ENCODE peak calls at places on chromosomes 5 and 9, in four cellular contexts. One of them, this sample, is unnamed.

GRCh38 chr5:106185661-106186081 is 1485.1 kb downstream of the EFNA5 start:
- DNase-seq in AG04450: no peak
- DNase-seq in body of pancreas: no peak
- DNase-seq in A673: no peak
- DNase-seq in this sample: no peak

GRCh38 chr5:21219255-21219654 is 1231.3 kb upstream of the CDH18 start:
- DNase-seq in AG04450: no peak
- DNase-seq in body of pancreas: no peak
- DNase-seq in A673: no peak
- DNase-seq in this sample: no peak

GRCh38 chr5:149485655-149486615 is 65.3 kb downstream of the CSNK1A1 start:
- DNase-seq in AG04450: peak
- DNase-seq in body of pancreas: peak
- DNase-seq in A673: peak
- DNase-seq in this sample: no peak

GRCh38 chr5:145803617-145804016 is 31.5 kb downstream of the PRELID2 start:
- DNase-seq in AG04450: no peak
- DNase-seq in body of pancreas: no peak
- DNase-seq in A673: no peak
- DNase-seq in this sample: no peak

GRCh38 chr9:34637356-34638137 is at the start of gene SIGMAR1:
- DNase-seq in AG04450: peak
- DNase-seq in body of pancreas: peak
- DNase-seq in A673: peak
- DNase-seq in this sample: peak

GRCh38 chr9:120845255-120845654 is 2.5 kb upstream of the PSMD5 start:
- DNase-seq in AG04450: no peak
- DNase-seq in body of pancreas: no peak
- DNase-seq in A673: no peak
- DNase-seq in this sample: no peak

GRCh38 chr5:177086918-177087706 is 397 bp downstream of the FGFR4 start:
- DNase-seq in AG04450: no peak
- DNase-seq in body of pancreas: peak
- DNase-seq in A673: peak
- DNase-seq in this sample: peak

GRCh38 chr5:138448481-138449398 is 9.9 kb downstream of the REEP2 start:
- DNase-seq in AG04450: no peak
- DNase-seq in body of pancreas: no peak
- DNase-seq in A673: peak
- DNase-seq in this sample: no peak

GRCh38 chr9:123109540-123110279 is 76.2 kb downstream of the GPR21 start:
- DNase-seq in AG04450: no peak
- DNase-seq in body of pancreas: no peak
- DNase-seq in A673: no peak
- DNase-seq in this sample: no peak

GRCh38 chr5:64987768-64988167 is 219.0 kb downstream of the CWC27 start:
- DNase-seq in AG04450: no peak
- DNase-seq in body of pancreas: no peak
- DNase-seq in A673: no peak
- DNase-seq in this sample: no peak

GRCh38 chr9:95570150-95570549 is 53.4 kb upstream of the PTCH1 start:
- DNase-seq in AG04450: peak
- DNase-seq in body of pancreas: no peak
- DNase-seq in A673: no peak
- DNase-seq in this sample: no peak

GRCh38 chr9:8394341-8394740 is 594.8 kb upstream of the DMAC1 start:
- DNase-seq in AG04450: no peak
- DNase-seq in body of pancreas: no peak
- DNase-seq in A673: no peak
- DNase-seq in this sample: no peak

GRCh38 chr5:39661026-39661779 is 236.4 kb upstream of the DAB2 start:
- DNase-seq in AG04450: no peak
- DNase-seq in body of pancreas: no peak
- DNase-seq in A673: no peak
- DNase-seq in this sample: no peak

GRCh38 chr5:150082364-150082763 is 4.0 kb downstream of the CSF1R start:
- DNase-seq in AG04450: no peak
- DNase-seq in body of pancreas: no peak
- DNase-seq in A673: no peak
- DNase-seq in this sample: no peak

GRCh38 chr9:127942152-127943010 is 4.7 kb upstream of the DPM2 start:
- DNase-seq in AG04450: no peak
- DNase-seq in body of pancreas: peak
- DNase-seq in A673: peak
- DNase-seq in this sample: peak

GRCh38 chr9:98678244-98678842 is 30.4 kb downstream of the GABBR2 start:
- DNase-seq in AG04450: no peak
- DNase-seq in body of pancreas: no peak
- DNase-seq in A673: peak
- DNase-seq in this sample: no peak

GRCh38 chr9:116223926-116224325 is 70.3 kb downstream of the PAPPA start:
- DNase-seq in AG04450: no peak
- DNase-seq in body of pancreas: no peak
- DNase-seq in A673: no peak
- DNase-seq in this sample: no peak

GRCh38 chr5:120228262-120229031 is 235.7 kb upstream of the PRR16 start:
- DNase-seq in AG04450: no peak
- DNase-seq in body of pancreas: no peak
- DNase-seq in A673: peak
- DNase-seq in this sample: peak

GRCh38 chr5:108521011-108521700 is 139.3 kb upstream of the FBXL17 start:
- DNase-seq in AG04450: no peak
- DNase-seq in body of pancreas: no peak
- DNase-seq in A673: no peak
- DNase-seq in this sample: no peak

GRCh38 chr5:147981074-147981473 is 74.7 kb upstream of the C5orf46 start:
- DNase-seq in AG04450: no peak
- DNase-seq in body of pancreas: no peak
- DNase-seq in A673: no peak
- DNase-seq in this sample: no peak

GRCh38 chr5:92580814-92581213 is 1000.2 kb downstream of the NR2F1-AS1 start:
- DNase-seq in AG04450: no peak
- DNase-seq in body of pancreas: no peak
- DNase-seq in A673: no peak
- DNase-seq in this sample: no peak

GRCh38 chr9:107213561-107214028 is 69.5 kb upstream of the RAD23B start:
- DNase-seq in AG04450: peak
- DNase-seq in body of pancreas: no peak
- DNase-seq in A673: peak
- DNase-seq in this sample: no peak

GRCh38 chr5:67377651-67378050 is 181.1 kb upstream of the CD180 start:
- DNase-seq in AG04450: no peak
- DNase-seq in body of pancreas: no peak
- DNase-seq in A673: no peak
- DNase-seq in this sample: peak

GRCh38 chr5:173229381-173229959 is 5.5 kb downstream of the NKX2-5 start:
- DNase-seq in AG04450: no peak
- DNase-seq in body of pancreas: no peak
- DNase-seq in A673: no peak
- DNase-seq in this sample: no peak

GRCh38 chr5:91556-92263 is at the start of gene PLEKHG4B:
- DNase-seq in AG04450: no peak
- DNase-seq in body of pancreas: peak
- DNase-seq in A673: peak
- DNase-seq in this sample: peak

GRCh38 chr5:126594077-126594476 is 942 bp downstream of the ALDH7A1 start:
- DNase-seq in AG04450: no peak
- DNase-seq in body of pancreas: no peak
- DNase-seq in A673: no peak
- DNase-seq in this sample: no peak

GRCh38 chr5:135126688-135127603 is 92.9 kb upstream of the PITX1 start:
- DNase-seq in AG04450: no peak
- DNase-seq in body of pancreas: peak
- DNase-seq in A673: no peak
- DNase-seq in this sample: no peak

GRCh38 chr5:81850494-81850893 is 99.6 kb upstream of the SSBP2 start:
- DNase-seq in AG04450: no peak
- DNase-seq in body of pancreas: no peak
- DNase-seq in A673: peak
- DNase-seq in this sample: no peak

GRCh38 chr5:140073296-140073695 is 30.2 kb upstream of the NRG2 start:
- DNase-seq in AG04450: no peak
- DNase-seq in body of pancreas: no peak
- DNase-seq in A673: peak
- DNase-seq in this sample: no peak

GRCh38 chr9:35733109-35733541 is 659 bp downstream of the CREB3 start:
- DNase-seq in AG04450: no peak
- DNase-seq in body of pancreas: peak
- DNase-seq in A673: peak
- DNase-seq in this sample: peak

GRCh38 chr5:171806976-171807823 is 21.6 kb downstream of the SMIM23 start:
- DNase-seq in AG04450: no peak
- DNase-seq in body of pancreas: no peak
- DNase-seq in A673: no peak
- DNase-seq in this sample: no peak

GRCh38 chr5:124570285-124571035 is 176.0 kb downstream of the ZNF608 start:
- DNase-seq in AG04450: no peak
- DNase-seq in body of pancreas: no peak
- DNase-seq in A673: no peak
- DNase-seq in this sample: peak

GRCh38 chr5:157046041-157046440 is 12.9 kb downstream of the HAVCR1 start:
- DNase-seq in AG04450: no peak
- DNase-seq in body of pancreas: peak
- DNase-seq in A673: no peak
- DNase-seq in this sample: peak

DNA sequence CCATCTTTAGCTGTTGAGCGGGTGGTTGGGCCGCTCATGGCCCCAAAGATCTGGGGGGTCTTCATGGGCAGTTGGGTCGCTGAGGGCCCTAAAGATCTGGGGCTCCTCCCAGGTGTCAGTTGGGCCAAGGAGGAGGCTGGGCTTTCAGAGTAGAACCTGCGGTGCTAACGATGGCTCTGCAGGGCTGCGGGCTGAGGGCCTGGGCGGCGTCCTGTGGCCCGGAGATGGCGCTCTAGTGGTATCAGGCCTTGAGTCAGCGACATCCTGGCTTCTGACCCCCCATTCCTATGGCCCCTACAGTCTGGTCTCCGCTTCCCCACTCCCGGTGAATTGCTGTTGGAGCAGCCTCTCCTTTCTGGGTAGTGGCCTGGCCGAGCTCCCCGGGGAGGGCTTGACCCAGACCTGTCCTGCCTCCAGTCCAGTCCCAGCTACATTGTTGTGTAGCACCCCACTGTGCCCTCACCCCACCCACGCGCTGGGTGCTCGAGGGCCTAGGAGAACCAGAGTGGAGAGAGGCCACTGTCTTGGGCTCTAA is 640 bp downstream of the C5orf58 start:
- DNase-seq in AG04450: no peak
- DNase-seq in body of pancreas: no peak
- DNase-seq in A673: no peak
- DNase-seq in this sample: no peak
- TF ChIP-seq CTCF in AG04450: no peak
- TF ChIP-seq CTCF in body of pancreas: no peak
- TF ChIP-seq CTCF in A673: no peak
- TF ChIP-seq CTCF in this sample: no peak

DNA sequence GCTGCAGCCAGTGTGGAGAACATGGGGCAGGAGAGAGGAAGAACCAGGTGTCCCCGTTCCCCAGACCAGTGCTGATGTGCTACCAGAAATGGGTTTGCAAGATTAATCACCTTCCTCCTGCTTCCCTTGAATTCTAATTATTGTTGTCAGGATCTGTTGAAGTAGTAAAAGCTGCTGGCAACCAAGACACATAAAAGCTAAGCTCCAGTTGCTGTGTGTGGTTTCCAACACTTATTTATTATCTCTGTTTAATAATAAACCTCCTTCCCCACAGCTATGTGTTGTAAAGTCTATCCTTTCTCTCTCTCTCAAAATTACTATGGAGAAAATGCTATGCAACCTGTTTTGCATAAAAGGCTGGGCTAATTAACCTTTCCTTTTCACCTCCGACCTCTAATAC is 2.3 kb upstream of the RETREG1 start:
- DNase-seq in AG04450: no peak
- DNase-seq in body of pancreas: no peak
- DNase-seq in A673: no peak
- DNase-seq in this sample: no peak
- H3K27ac ChIP-seq in AG04450: no peak
- H3K27ac ChIP-seq in body of pancreas: no peak
- H3K27ac ChIP-seq in A673: no peak
- H3K27ac ChIP-seq in this sample: no peak

GRCh38 chr9:114033397-114034103 is 44.5 kb downstream of the AMBP start:
- DNase-seq in AG04450: no peak
- DNase-seq in body of pancreas: peak
- DNase-seq in A673: peak
- DNase-seq in this sample: peak
- TF ChIP-seq CTCF in AG04450: peak
- TF ChIP-seq CTCF in body of pancreas: no peak
- TF ChIP-seq CTCF in A673: peak
- TF ChIP-seq CTCF in this sample: peak

GRCh38 chr9:105757496-105758251 is 63.3 kb downstream of the TMEM38B start:
- DNase-seq in AG04450: no peak
- DNase-seq in body of pancreas: no peak
- DNase-seq in A673: no peak
- DNase-seq in this sample: no peak
- H3K27ac ChIP-seq in AG04450: no peak
- H3K27ac ChIP-seq in body of pancreas: no peak
- H3K27ac ChIP-seq in A673: no peak
- H3K27ac ChIP-seq in this sample: no peak